ENCODE peak calls at places on chromosomes 5 and 9, in six cellular contexts. One of them, this sample, is unnamed.

GRCh38 chr5:176900783-176901204 is 1.6 kb upstream of the HK3 start:
- DNase-seq in aorta: no peak
- DNase-seq in mammary epithelial cell: no peak
- DNase-seq in endothelial cell of umbilical vein: no peak
- DNase-seq in neuronal stem cell: no peak
- DNase-seq in adrenal gland: no peak
- DNase-seq in this sample: no peak

GRCh38 chr9:20321683-20322082 is 300.6 kb downstream of the MLLT3 start:
- DNase-seq in aorta: no peak
- DNase-seq in mammary epithelial cell: no peak
- DNase-seq in endothelial cell of umbilical vein: no peak
- DNase-seq in neuronal stem cell: no peak
- DNase-seq in adrenal gland: no peak
- DNase-seq in this sample: no peak

GRCh38 chr9:13705913-13706312 is 426.4 kb upstream of the MPDZ start:
- DNase-seq in aorta: no peak
- DNase-seq in mammary epithelial cell: no peak
- DNase-seq in endothelial cell of umbilical vein: peak; percentile 81
- DNase-seq in neuronal stem cell: no peak
- DNase-seq in adrenal gland: no peak
- DNase-seq in this sample: peak; percentile 95

GRCh38 chr5:17896605-17897004 is 262.3 kb downstream of the TAF11L14 start:
- DNase-seq in aorta: no peak
- DNase-seq in mammary epithelial cell: peak; percentile 55
- DNase-seq in endothelial cell of umbilical vein: no peak
- DNase-seq in neuronal stem cell: no peak
- DNase-seq in adrenal gland: no peak
- DNase-seq in this sample: no peak

GRCh38 chr9:27768781-27769180 is 195.5 kb upstream of the C9orf72 start:
- DNase-seq in aorta: no peak
- DNase-seq in mammary epithelial cell: no peak
- DNase-seq in endothelial cell of umbilical vein: no peak
- DNase-seq in neuronal stem cell: no peak
- DNase-seq in adrenal gland: no peak
- DNase-seq in this sample: no peak

GRCh38 chr9:37163299-37163698 is 42.9 kb downstream of the ZCCHC7 start:
- DNase-seq in aorta: no peak
- DNase-seq in mammary epithelial cell: no peak
- DNase-seq in endothelial cell of umbilical vein: no peak
- DNase-seq in neuronal stem cell: no peak
- DNase-seq in adrenal gland: no peak
- DNase-seq in this sample: no peak

GRCh38 chr5:118873417-118873816 is 114.9 kb downstream of the DTWD2 start:
- DNase-seq in aorta: no peak
- DNase-seq in mammary epithelial cell: no peak
- DNase-seq in endothelial cell of umbilical vein: no peak
- DNase-seq in neuronal stem cell: no peak
- DNase-seq in adrenal gland: no peak
- DNase-seq in this sample: no peak

GRCh38 chr5:10091701-10092100 is 158.0 kb downstream of the ATPSCKMT start:
- DNase-seq in aorta: no peak
- DNase-seq in mammary epithelial cell: no peak
- DNase-seq in endothelial cell of umbilical vein: no peak
- DNase-seq in neuronal stem cell: no peak
- DNase-seq in adrenal gland: no peak
- DNase-seq in this sample: no peak

GRCh38 chr5:125006011-125006685 is 259.7 kb upstream of the ZNF608 start:
- DNase-seq in aorta: no peak
- DNase-seq in mammary epithelial cell: no peak
- DNase-seq in endothelial cell of umbilical vein: peak; percentile 21
- DNase-seq in neuronal stem cell: peak; percentile 69
- DNase-seq in adrenal gland: no peak
- DNase-seq in this sample: peak; percentile 36

GRCh38 chr9:119544492-119544891 is 175.3 kb upstream of the BRINP1 start:
- DNase-seq in aorta: no peak
- DNase-seq in mammary epithelial cell: no peak
- DNase-seq in endothelial cell of umbilical vein: no peak
- DNase-seq in neuronal stem cell: no peak
- DNase-seq in adrenal gland: no peak
- DNase-seq in this sample: no peak

GRCh38 chr5:90802695-90803317 is 244.2 kb downstream of the ADGRV1 start:
- DNase-seq in aorta: no peak
- DNase-seq in mammary epithelial cell: peak; percentile 30
- DNase-seq in endothelial cell of umbilical vein: peak; percentile 55
- DNase-seq in neuronal stem cell: peak; percentile 12
- DNase-seq in adrenal gland: peak; percentile 29
- DNase-seq in this sample: peak; percentile 37

GRCh38 chr5:102865510-102866314 is 110.6 kb downstream of the PAM start:
- DNase-seq in aorta: peak; percentile 92
- DNase-seq in mammary epithelial cell: peak; percentile 81
- DNase-seq in endothelial cell of umbilical vein: peak; percentile 80
- DNase-seq in neuronal stem cell: peak; percentile 58
- DNase-seq in adrenal gland: peak; percentile 75
- DNase-seq in this sample: peak; percentile 86

GRCh38 chr9:105116047-105116868 is 128.2 kb upstream of the SLC44A1 start:
- DNase-seq in aorta: no peak
- DNase-seq in mammary epithelial cell: no peak
- DNase-seq in endothelial cell of umbilical vein: no peak
- DNase-seq in neuronal stem cell: peak; percentile 18
- DNase-seq in adrenal gland: no peak
- DNase-seq in this sample: no peak

GRCh38 chr9:131862261-131862660 is 122.4 kb upstream of the RAPGEF1 start:
- DNase-seq in aorta: no peak
- DNase-seq in mammary epithelial cell: no peak
- DNase-seq in endothelial cell of umbilical vein: no peak
- DNase-seq in neuronal stem cell: no peak
- DNase-seq in adrenal gland: no peak
- DNase-seq in this sample: no peak

GRCh38 chr5:55175781-55176175 is 2.8 kb upstream of the CDC20B start:
- DNase-seq in aorta: no peak
- DNase-seq in mammary epithelial cell: no peak
- DNase-seq in endothelial cell of umbilical vein: no peak
- DNase-seq in neuronal stem cell: no peak
- DNase-seq in adrenal gland: no peak
- DNase-seq in this sample: no peak

GRCh38 chr5:151924564-151925395 is at the start of gene GLRA1:
- DNase-seq in aorta: peak; percentile 88
- DNase-seq in mammary epithelial cell: peak; percentile 25
- DNase-seq in endothelial cell of umbilical vein: peak; percentile 28
- DNase-seq in neuronal stem cell: peak; percentile 83
- DNase-seq in adrenal gland: peak; percentile 59
- DNase-seq in this sample: peak; percentile 92

GRCh38 chr5:34838785-34839714 is at the start of gene TTC23L:
- DNase-seq in aorta: peak; percentile 95
- DNase-seq in mammary epithelial cell: peak; percentile 91
- DNase-seq in endothelial cell of umbilical vein: peak; percentile 78
- DNase-seq in neuronal stem cell: peak; percentile 92
- DNase-seq in adrenal gland: peak; percentile 93
- DNase-seq in this sample: peak; percentile 88

GRCh38 chr5:115433918-115434317 is 110.7 kb downstream of the FEM1C start:
- DNase-seq in aorta: no peak
- DNase-seq in mammary epithelial cell: peak; percentile 57
- DNase-seq in endothelial cell of umbilical vein: no peak
- DNase-seq in neuronal stem cell: no peak
- DNase-seq in adrenal gland: no peak
- DNase-seq in this sample: no peak

GRCh38 chr9:78954286-78954685 is 617.5 kb upstream of the TLE4 start:
- DNase-seq in aorta: no peak
- DNase-seq in mammary epithelial cell: no peak
- DNase-seq in endothelial cell of umbilical vein: no peak
- DNase-seq in neuronal stem cell: no peak
- DNase-seq in adrenal gland: no peak
- DNase-seq in this sample: peak; percentile 25

GRCh38 chr9:8874482-8874881 is 1074.9 kb upstream of the DMAC1 start:
- DNase-seq in aorta: no peak
- DNase-seq in mammary epithelial cell: no peak
- DNase-seq in endothelial cell of umbilical vein: no peak
- DNase-seq in neuronal stem cell: no peak
- DNase-seq in adrenal gland: no peak
- DNase-seq in this sample: no peak

GRCh38 chr5:159038907-159039306 is 60.8 kb downstream of the EBF1 start:
- DNase-seq in aorta: no peak
- DNase-seq in mammary epithelial cell: no peak
- DNase-seq in endothelial cell of umbilical vein: no peak
- DNase-seq in neuronal stem cell: no peak
- DNase-seq in adrenal gland: no peak
- DNase-seq in this sample: no peak

GRCh38 chr5:177090813-177091212 is 4.1 kb downstream of the FGFR4 start:
- DNase-seq in aorta: no peak
- DNase-seq in mammary epithelial cell: no peak
- DNase-seq in endothelial cell of umbilical vein: no peak
- DNase-seq in neuronal stem cell: no peak
- DNase-seq in adrenal gland: no peak
- DNase-seq in this sample: no peak

GRCh38 chr9:12640021-12640587 is 53.1 kb upstream of the TYRP1 start:
- DNase-seq in aorta: no peak
- DNase-seq in mammary epithelial cell: peak; percentile 35
- DNase-seq in endothelial cell of umbilical vein: peak; percentile 64
- DNase-seq in neuronal stem cell: peak; percentile 29
- DNase-seq in adrenal gland: no peak
- DNase-seq in this sample: peak; percentile 63

DNA sequence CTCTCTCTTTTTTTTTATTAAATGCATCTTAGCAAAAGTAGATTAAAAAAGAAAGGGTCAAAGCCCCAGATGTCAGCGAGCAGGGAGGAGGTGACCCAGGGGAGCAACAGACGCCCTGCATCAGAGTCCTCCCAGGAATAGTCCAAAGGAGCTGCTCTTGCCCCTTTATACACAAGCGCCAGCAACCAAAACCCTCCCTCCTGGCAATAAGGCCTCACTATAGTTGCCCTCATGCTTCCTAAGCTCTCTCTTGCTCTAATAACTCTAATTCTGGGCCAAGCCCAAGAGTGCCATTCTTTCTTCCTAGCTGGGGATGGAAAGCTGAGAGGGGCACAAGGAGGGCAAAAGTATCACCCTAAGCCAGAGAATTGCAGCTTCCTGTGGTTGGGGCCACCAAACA is 26.3 kb downstream of the PCDHGC5 start:
- DNase-seq in aorta: no peak
- DNase-seq in mammary epithelial cell: no peak
- DNase-seq in endothelial cell of umbilical vein: no peak
- DNase-seq in neuronal stem cell: no peak
- DNase-seq in adrenal gland: no peak
- DNase-seq in this sample: no peak
- H3K4me1 ChIP-seq in aorta: peaks cover 2% of the 10 kb centered on the region
- H3K4me1 ChIP-seq in mammary epithelial cell: peaks cover 65% of the 10 kb centered on the region
- H3K4me1 ChIP-seq in endothelial cell of umbilical vein: peaks cover 20% of the 10 kb centered on the region
- H3K4me1 ChIP-seq in neuronal stem cell: peaks cover 28% of the 10 kb centered on the region
- H3K4me1 ChIP-seq in adrenal gland: peaks cover 15% of the 10 kb centered on the region
- H3K4me1 ChIP-seq in this sample: peaks cover 3% of the 10 kb centered on the region

GRCh38 chr9:137023583-137023991 is 4.5 kb downstream of the ABCA2 start:
- DNase-seq in aorta: no peak
- DNase-seq in mammary epithelial cell: no peak
- DNase-seq in endothelial cell of umbilical vein: no peak
- DNase-seq in neuronal stem cell: no peak
- DNase-seq in adrenal gland: no peak
- DNase-seq in this sample: no peak

GRCh38 chr9:137026828-137027227 is 1.2 kb downstream of the ABCA2 start:
- DNase-seq in aorta: no peak
- DNase-seq in mammary epithelial cell: no peak
- DNase-seq in endothelial cell of umbilical vein: no peak
- DNase-seq in neuronal stem cell: no peak
- DNase-seq in adrenal gland: no peak
- DNase-seq in this sample: no peak

GRCh38 chr9:137026384-137026783 is 1.7 kb downstream of the ABCA2 start:
- DNase-seq in aorta: no peak
- DNase-seq in mammary epithelial cell: no peak
- DNase-seq in endothelial cell of umbilical vein: no peak
- DNase-seq in neuronal stem cell: no peak
- DNase-seq in adrenal gland: no peak
- DNase-seq in this sample: no peak

GRCh38 chr9:137027369-137028012 is 546 bp downstream of the ABCA2 start:
- DNase-seq in aorta: no peak
- DNase-seq in mammary epithelial cell: no peak
- DNase-seq in endothelial cell of umbilical vein: no peak
- DNase-seq in neuronal stem cell: no peak
- DNase-seq in adrenal gland: no peak
- DNase-seq in this sample: peak; percentile 64

DNA sequence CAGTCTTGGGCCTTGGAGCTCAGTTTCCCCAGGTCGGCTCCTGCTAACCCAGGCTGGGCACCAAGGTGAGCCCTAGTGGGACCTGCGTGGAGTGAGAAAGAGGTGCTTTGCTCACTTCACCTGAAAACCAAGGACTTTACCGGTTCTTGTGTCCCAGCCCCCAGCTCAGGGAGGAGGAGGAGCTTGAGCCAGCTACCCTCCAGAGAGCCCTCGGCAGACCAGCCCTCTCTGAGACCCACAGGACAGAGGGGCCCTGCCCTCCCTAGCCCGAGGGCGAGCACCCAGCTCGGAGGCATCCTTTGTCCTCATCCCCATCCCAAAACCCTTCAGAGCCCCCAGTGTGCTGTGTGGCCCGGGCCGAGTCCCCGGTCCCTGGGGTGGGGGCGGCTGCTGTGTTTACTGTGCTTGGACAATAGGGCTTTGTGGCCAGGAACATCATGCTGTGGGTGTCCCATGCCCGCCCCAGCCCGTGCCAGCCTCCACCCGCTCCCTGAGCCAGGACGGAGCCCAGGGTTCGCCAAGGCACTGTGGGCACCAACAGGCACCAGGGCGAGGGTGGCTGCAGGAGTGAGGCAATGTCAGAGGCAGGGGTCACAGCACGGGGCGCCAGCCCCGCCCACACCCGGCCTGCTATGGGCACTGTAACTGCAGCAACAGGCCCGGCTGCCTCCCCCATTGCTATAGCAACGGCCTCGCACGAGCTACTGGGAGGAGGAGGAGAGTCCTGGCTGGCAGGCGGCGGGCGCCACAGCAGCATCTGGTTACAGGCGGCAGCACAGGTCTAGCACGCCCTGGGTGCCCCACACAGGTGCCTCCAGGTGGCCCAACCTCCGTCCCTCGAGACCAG is 2.7 kb downstream of the ABCA2 start:
- DNase-seq in aorta: no peak
- DNase-seq in mammary epithelial cell: peak; percentile 64
- DNase-seq in endothelial cell of umbilical vein: no peak
- DNase-seq in neuronal stem cell: no peak
- DNase-seq in adrenal gland: no peak
- DNase-seq in this sample: no peak
- H3K4me3 ChIP-seq in aorta: no peak overlapping the region
- H3K4me3 ChIP-seq in mammary epithelial cell: no peak overlapping the region
- H3K4me3 ChIP-seq in endothelial cell of umbilical vein: no peak overlapping the region
- H3K4me3 ChIP-seq in neuronal stem cell: no peak overlapping the region
- H3K4me3 ChIP-seq in adrenal gland: no peak overlapping the region
- H3K4me3 ChIP-seq in this sample: no peak overlapping the region

DNA sequence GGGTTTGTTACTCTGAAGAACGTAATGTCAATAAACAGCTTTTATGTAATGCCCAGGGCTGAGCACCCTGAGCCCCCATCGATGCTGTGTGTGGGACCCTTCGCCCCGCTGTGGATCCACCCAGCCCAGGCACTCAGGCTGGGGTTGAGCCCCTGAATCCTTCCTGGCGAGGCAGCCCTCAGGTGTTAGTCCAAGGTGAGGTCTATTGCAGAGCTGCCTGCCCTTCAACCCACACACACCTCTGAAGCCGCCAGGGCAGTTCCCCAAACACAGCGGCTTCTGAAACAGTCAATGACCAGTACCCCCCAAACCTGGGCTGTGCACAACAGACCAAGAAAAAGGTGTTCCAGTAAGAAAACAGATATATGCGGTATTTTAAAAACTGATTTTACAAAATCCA is 11.6 kb downstream of the DIPK1B start:
- DNase-seq in aorta: no peak
- DNase-seq in mammary epithelial cell: no peak
- DNase-seq in endothelial cell of umbilical vein: no peak
- DNase-seq in neuronal stem cell: no peak
- DNase-seq in adrenal gland: no peak
- DNase-seq in this sample: no peak
- H3K4me1 ChIP-seq in aorta: no peaks in the 10 kb centered on the region
- H3K4me1 ChIP-seq in mammary epithelial cell: peaks cover 26% of the 10 kb centered on the region
- H3K4me1 ChIP-seq in endothelial cell of umbilical vein: peaks cover 62% of the 10 kb centered on the region
- H3K4me1 ChIP-seq in neuronal stem cell: peaks cover 29% of the 10 kb centered on the region
- H3K4me1 ChIP-seq in adrenal gland: peaks cover 20% of the 10 kb centered on the region
- H3K4me1 ChIP-seq in this sample: peaks cover 11% of the 10 kb centered on the region

GRCh38 chr5:150189728-150190502 is at the start of gene SLC6A7:
- DNase-seq in aorta: no peak
- DNase-seq in mammary epithelial cell: no peak
- DNase-seq in endothelial cell of umbilical vein: no peak
- DNase-seq in neuronal stem cell: no peak
- DNase-seq in adrenal gland: no peak
- DNase-seq in this sample: no peak
- H3K4me3 ChIP-seq in aorta: no peak within 1 kb of the TSS
- H3K4me3 ChIP-seq in mammary epithelial cell: no peak within 1 kb of the TSS
- H3K4me3 ChIP-seq in endothelial cell of umbilical vein: no peak within 1 kb of the TSS
- H3K4me3 ChIP-seq in neuronal stem cell: no peak within 1 kb of the TSS
- H3K4me3 ChIP-seq in adrenal gland: no peak within 1 kb of the TSS
- H3K4me3 ChIP-seq in this sample: peak within 1 kb of the TSS; percentile 19